ENCODE peak calls at places on chromosomes 13 and 19, in five cellular contexts. One of them, this sample, is unnamed.

GRCh38 chr13:50128406-50129048 is 113.3 kb downstream of the KCNRG start:
- DNase-seq in CD4-positive, alpha-beta memory T cell: no peak
- DNase-seq in stomach: no peak
- DNase-seq in spleen: no peak
- DNase-seq in H9: peak; percentile 62
- DNase-seq in this sample: no peak

GRCh38 chr19:1270168-1270853 is 1.2 kb downstream of the CIRBP start:
- DNase-seq in spleen: peak; percentile 80
- DNase-seq in H9: no peak
- DNase-seq in CD4-positive, alpha-beta memory T cell: no peak
- DNase-seq in stomach: no peak
- DNase-seq in this sample: no peak

GRCh38 chr13:93843082-93843481 is 616.5 kb downstream of the GPC6 start:
- DNase-seq in H9: no peak
- DNase-seq in spleen: no peak
- DNase-seq in CD4-positive, alpha-beta memory T cell: no peak
- DNase-seq in stomach: no peak
- DNase-seq in this sample: no peak

GRCh38 chr13:103540394-103540793 is 474.2 kb upstream of the SLC10A2 start:
- DNase-seq in spleen: no peak
- DNase-seq in stomach: no peak
- DNase-seq in H9: no peak
- DNase-seq in CD4-positive, alpha-beta memory T cell: no peak
- DNase-seq in this sample: no peak

GRCh38 chr13:23847545-23847944 is 41.7 kb downstream of the MIPEP start:
- DNase-seq in H9: no peak
- DNase-seq in spleen: no peak
- DNase-seq in stomach: no peak
- DNase-seq in CD4-positive, alpha-beta memory T cell: no peak
- DNase-seq in this sample: no peak

GRCh38 chr13:68481130-68481529 is 1251.0 kb upstream of the PCDH9 start:
- DNase-seq in H9: no peak
- DNase-seq in stomach: no peak
- DNase-seq in spleen: no peak
- DNase-seq in CD4-positive, alpha-beta memory T cell: no peak
- DNase-seq in this sample: no peak

GRCh38 chr13:112453874-112454647 is 77.9 kb downstream of the SPACA7 start:
- DNase-seq in stomach: no peak
- DNase-seq in spleen: peak; percentile 49
- DNase-seq in CD4-positive, alpha-beta memory T cell: no peak
- DNase-seq in H9: peak; percentile 25
- DNase-seq in this sample: no peak

GRCh38 chr19:30666301-30666803 is 294.2 kb downstream of the ZNF536 start:
- DNase-seq in spleen: peak; percentile 74
- DNase-seq in H9: peak; percentile 75
- DNase-seq in CD4-positive, alpha-beta memory T cell: peak; percentile 11
- DNase-seq in stomach: peak; percentile 47
- DNase-seq in this sample: peak; percentile 73

GRCh38 chr13:73922728-73923393 is 211.3 kb downstream of the KLF12 start:
- DNase-seq in spleen: no peak
- DNase-seq in CD4-positive, alpha-beta memory T cell: no peak
- DNase-seq in stomach: no peak
- DNase-seq in H9: no peak
- DNase-seq in this sample: no peak

GRCh38 chr13:86862137-86862536 is 809.0 kb upstream of the SLITRK5 start:
- DNase-seq in stomach: no peak
- DNase-seq in H9: peak; percentile 34
- DNase-seq in spleen: no peak
- DNase-seq in CD4-positive, alpha-beta memory T cell: no peak
- DNase-seq in this sample: no peak

GRCh38 chr13:27131906-27132305 is 39.7 kb downstream of the USP12 start:
- DNase-seq in stomach: no peak
- DNase-seq in H9: no peak
- DNase-seq in spleen: no peak
- DNase-seq in CD4-positive, alpha-beta memory T cell: no peak
- DNase-seq in this sample: no peak

GRCh38 chr19:45446944-45447343 is 20.9 kb upstream of the FOSB start:
- DNase-seq in CD4-positive, alpha-beta memory T cell: no peak
- DNase-seq in H9: no peak
- DNase-seq in spleen: no peak
- DNase-seq in stomach: no peak
- DNase-seq in this sample: peak; percentile 10

GRCh38 chr19:38658462-38659306 is 11.2 kb downstream of the ACTN4 start:
- DNase-seq in spleen: no peak
- DNase-seq in stomach: peak; percentile 63
- DNase-seq in H9: no peak
- DNase-seq in CD4-positive, alpha-beta memory T cell: no peak
- DNase-seq in this sample: peak; percentile 92

GRCh38 chr19:38657633-38658222 is 10.3 kb downstream of the ACTN4 start:
- DNase-seq in spleen: no peak
- DNase-seq in CD4-positive, alpha-beta memory T cell: peak; percentile 37
- DNase-seq in H9: no peak
- DNase-seq in stomach: no peak
- DNase-seq in this sample: peak; percentile 51

GRCh38 chr19:38654478-38655079 is 7.1 kb downstream of the ACTN4 start:
- DNase-seq in stomach: no peak
- DNase-seq in CD4-positive, alpha-beta memory T cell: no peak
- DNase-seq in spleen: no peak
- DNase-seq in H9: no peak
- DNase-seq in this sample: no peak

GRCh38 chr19:38655148-38655824 is 7.8 kb downstream of the ACTN4 start:
- DNase-seq in stomach: no peak
- DNase-seq in H9: no peak
- DNase-seq in CD4-positive, alpha-beta memory T cell: no peak
- DNase-seq in spleen: no peak
- DNase-seq in this sample: no peak

GRCh38 chr19:38656171-38656981 is 8.9 kb downstream of the ACTN4 start:
- DNase-seq in stomach: no peak
- DNase-seq in CD4-positive, alpha-beta memory T cell: peak; percentile 82
- DNase-seq in spleen: no peak
- DNase-seq in H9: no peak
- DNase-seq in this sample: no peak
- H3K27ac ChIP-seq in stomach: peak overlapping the region; percentile 96
- H3K27ac ChIP-seq in CD4-positive, alpha-beta memory T cell: peak overlapping the region; percentile 22
- H3K27ac ChIP-seq in spleen: peak overlapping the region; percentile 90
- H3K27ac ChIP-seq in H9: no peak overlapping the region
- H3K27ac ChIP-seq in this sample: peak overlapping the region; percentile 85

GRCh38 chr19:40923934-40924391 is 41.9 kb upstream of the CYP2A7 start:
- DNase-seq in H9: no peak
- DNase-seq in CD4-positive, alpha-beta memory T cell: no peak
- DNase-seq in spleen: no peak
- DNase-seq in stomach: peak; percentile 32
- DNase-seq in this sample: peak; percentile 51

GRCh38 chr19:40921005-40921897 is 39.2 kb upstream of the CYP2A7 start:
- DNase-seq in stomach: peak; percentile 65
- DNase-seq in CD4-positive, alpha-beta memory T cell: no peak
- DNase-seq in spleen: no peak
- DNase-seq in H9: no peak
- DNase-seq in this sample: peak; percentile 86

DNA sequence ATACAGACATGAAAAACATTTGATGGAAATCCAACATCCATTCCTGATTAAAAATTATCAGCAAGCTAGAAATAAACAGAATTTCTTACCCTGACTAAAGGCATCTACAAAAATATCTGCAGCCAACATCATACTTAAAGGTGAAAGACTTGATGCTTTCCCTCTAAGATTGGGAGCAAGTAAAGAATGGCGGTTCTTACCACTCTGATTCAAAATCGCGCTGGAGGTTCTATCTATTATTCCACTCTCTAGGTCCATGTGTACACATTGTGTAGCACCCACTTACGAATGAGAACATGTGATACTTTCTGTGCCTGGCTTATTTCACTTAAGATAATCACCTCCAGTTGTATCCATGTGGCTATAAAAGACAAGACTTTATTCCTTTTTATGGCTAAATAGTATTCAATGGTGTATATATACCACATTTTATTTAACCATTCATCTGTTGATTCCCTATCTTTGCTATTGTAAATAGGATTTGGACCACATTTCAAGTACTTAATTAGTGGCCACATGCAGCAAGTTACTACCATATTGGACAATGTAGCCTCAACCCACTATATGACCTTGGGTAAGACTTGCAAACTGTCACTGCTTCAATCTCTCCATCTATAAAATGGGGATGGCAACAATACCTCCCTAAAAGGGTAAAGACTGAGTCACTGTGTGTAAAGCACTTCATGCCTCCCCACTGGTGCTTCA is 38.4 kb upstream of the CYP2A7 start:
- DNase-seq in stomach: no peak
- DNase-seq in H9: no peak
- DNase-seq in CD4-positive, alpha-beta memory T cell: no peak
- DNase-seq in spleen: no peak
- DNase-seq in this sample: no peak
- H3K27ac ChIP-seq in stomach: peak overlapping the region; percentile 74
- H3K27ac ChIP-seq in H9: no peak overlapping the region
- H3K27ac ChIP-seq in CD4-positive, alpha-beta memory T cell: no peak overlapping the region
- H3K27ac ChIP-seq in spleen: no peak overlapping the region
- H3K27ac ChIP-seq in this sample: peak overlapping the region; percentile 95

GRCh38 chr19:6501740-6502648 is at the start of gene TUBB4A:
- DNase-seq in spleen: peak; percentile 86
- DNase-seq in stomach: no peak
- DNase-seq in CD4-positive, alpha-beta memory T cell: no peak
- DNase-seq in H9: peak; percentile 61
- DNase-seq in this sample: peak; percentile 32
- H3K27ac ChIP-seq in spleen: peak within 1 kb of the TSS; percentile 61
- H3K27ac ChIP-seq in stomach: no peak within 1 kb of the TSS
- H3K27ac ChIP-seq in CD4-positive, alpha-beta memory T cell: no peak within 1 kb of the TSS
- H3K27ac ChIP-seq in H9: no peak within 1 kb of the TSS
- H3K27ac ChIP-seq in this sample: no peak within 1 kb of the TSS

GRCh38 chr13:30362869-30363268 is 55.5 kb upstream of the KATNAL1 start:
- DNase-seq in CD4-positive, alpha-beta memory T cell: no peak
- DNase-seq in spleen: no peak
- DNase-seq in stomach: no peak
- DNase-seq in H9: no peak
- DNase-seq in this sample: no peak

GRCh38 chr13:30364876-30365275 is 57.4 kb upstream of the UBE2L5 start:
- DNase-seq in CD4-positive, alpha-beta memory T cell: no peak
- DNase-seq in stomach: no peak
- DNase-seq in H9: no peak
- DNase-seq in spleen: no peak
- DNase-seq in this sample: no peak

GRCh38 chr13:30363725-30364124 is 56.4 kb upstream of the KATNAL1 start:
- DNase-seq in stomach: no peak
- DNase-seq in spleen: no peak
- DNase-seq in H9: no peak
- DNase-seq in CD4-positive, alpha-beta memory T cell: no peak
- DNase-seq in this sample: no peak

GRCh38 chr13:30362005-30362788 is 54.8 kb upstream of the KATNAL1 start:
- DNase-seq in CD4-positive, alpha-beta memory T cell: no peak
- DNase-seq in stomach: no peak
- DNase-seq in spleen: no peak
- DNase-seq in H9: no peak
- DNase-seq in this sample: no peak

GRCh38 chr13:30364133-30364532 is 56.8 kb upstream of the KATNAL1 start:
- DNase-seq in CD4-positive, alpha-beta memory T cell: no peak
- DNase-seq in spleen: no peak
- DNase-seq in H9: no peak
- DNase-seq in stomach: no peak
- DNase-seq in this sample: peak; percentile 41
- H3K27ac ChIP-seq in CD4-positive, alpha-beta memory T cell: no peak overlapping the region
- H3K27ac ChIP-seq in spleen: no peak overlapping the region
- H3K27ac ChIP-seq in H9: peak overlapping the region; percentile 33
- H3K27ac ChIP-seq in stomach: no peak overlapping the region
- H3K27ac ChIP-seq in this sample: peak overlapping the region; percentile 29

GRCh38 chr13:43614063-43614462 is 172.7 kb downstream of the ENOX1 start:
- DNase-seq in stomach: no peak
- DNase-seq in H9: no peak
- DNase-seq in CD4-positive, alpha-beta memory T cell: no peak
- DNase-seq in spleen: no peak
- DNase-seq in this sample: no peak

GRCh38 chr13:43611631-43612416 is 174.9 kb downstream of the ENOX1 start:
- DNase-seq in spleen: no peak
- DNase-seq in H9: no peak
- DNase-seq in CD4-positive, alpha-beta memory T cell: no peak
- DNase-seq in stomach: no peak
- DNase-seq in this sample: no peak

GRCh38 chr13:43608400-43609137 is 178.2 kb downstream of the ENOX1 start:
- DNase-seq in stomach: no peak
- DNase-seq in spleen: no peak
- DNase-seq in CD4-positive, alpha-beta memory T cell: no peak
- DNase-seq in H9: no peak
- DNase-seq in this sample: no peak
- H3K27ac ChIP-seq in stomach: no peak overlapping the region
- H3K27ac ChIP-seq in spleen: no peak overlapping the region
- H3K27ac ChIP-seq in CD4-positive, alpha-beta memory T cell: no peak overlapping the region
- H3K27ac ChIP-seq in H9: no peak overlapping the region
- H3K27ac ChIP-seq in this sample: no peak overlapping the region

This sample was measured in hepatocyte.